ENCODE peak calls at places on chromosomes 1 and 21, in four cellular contexts. One of them, this sample, is unnamed.

GRCh38 chr1:44220755-44221154 is 7.5 kb downstream of the DMAP1 start:
- DNase-seq in A673: no peak
- DNase-seq in neural progenitor cell: no peak
- DNase-seq in fibroblast of lung: no peak
- DNase-seq in this sample: no peak

GRCh38 chr1:228185641-228185965 is 20.0 kb downstream of the IBA57 start:
- DNase-seq in A673: no peak
- DNase-seq in neural progenitor cell: no peak
- DNase-seq in fibroblast of lung: no peak
- DNase-seq in this sample: no peak

GRCh38 chr1:193754732-193755427 is 568.5 kb upstream of the B3GALT2 start:
- DNase-seq in A673: peak; percentile 29
- DNase-seq in neural progenitor cell: no peak
- DNase-seq in fibroblast of lung: peak; percentile 19
- DNase-seq in this sample: peak; percentile 29

GRCh38 chr21:18070392-18070791 is 174.2 kb upstream of the CHODL start:
- DNase-seq in A673: peak; percentile 23
- DNase-seq in neural progenitor cell: no peak
- DNase-seq in fibroblast of lung: no peak
- DNase-seq in this sample: no peak

GRCh38 chr1:119660253-119661078 is 12.4 kb upstream of the ZNF697 start:
- DNase-seq in A673: no peak
- DNase-seq in neural progenitor cell: no peak
- DNase-seq in fibroblast of lung: no peak
- DNase-seq in this sample: peak; percentile 63

GRCh38 chr1:104468282-104468681 is 718.6 kb downstream of the AMY1C start:
- DNase-seq in A673: no peak
- DNase-seq in neural progenitor cell: no peak
- DNase-seq in fibroblast of lung: no peak
- DNase-seq in this sample: no peak

GRCh38 chr1:189424746-189425331 is 1052.8 kb downstream of the BRINP3 start:
- DNase-seq in A673: no peak
- DNase-seq in neural progenitor cell: peak; percentile 4
- DNase-seq in fibroblast of lung: peak; percentile 5
- DNase-seq in this sample: peak; percentile 53

GRCh38 chr1:98101364-98101763 is 180.5 kb upstream of the DPYD start:
- DNase-seq in A673: no peak
- DNase-seq in neural progenitor cell: no peak
- DNase-seq in fibroblast of lung: no peak
- DNase-seq in this sample: no peak

GRCh38 chr1:28056129-28056925 is 32.1 kb downstream of the EYA3 start:
- DNase-seq in A673: no peak
- DNase-seq in neural progenitor cell: no peak
- DNase-seq in fibroblast of lung: no peak
- DNase-seq in this sample: no peak

GRCh38 chr1:76269175-76269574 is 194.6 kb downstream of the ST6GALNAC3 start:
- DNase-seq in A673: peak; percentile 46
- DNase-seq in neural progenitor cell: peak; percentile 23
- DNase-seq in fibroblast of lung: peak; percentile 91
- DNase-seq in this sample: no peak

GRCh38 chr1:247415423-247416361 is at the start of gene NLRP3:
- DNase-seq in A673: no peak
- DNase-seq in neural progenitor cell: no peak
- DNase-seq in fibroblast of lung: no peak
- DNase-seq in this sample: peak; percentile 73

GRCh38 chr1:70934197-70934961 is 113.2 kb downstream of the PTGER3 start:
- DNase-seq in A673: no peak
- DNase-seq in neural progenitor cell: no peak
- DNase-seq in fibroblast of lung: no peak
- DNase-seq in this sample: no peak

GRCh38 chr1:161069201-161069685 is 448 bp downstream of the ARHGAP30 start:
- DNase-seq in A673: no peak
- DNase-seq in neural progenitor cell: no peak
- DNase-seq in fibroblast of lung: no peak
- DNase-seq in this sample: no peak

GRCh38 chr1:24932284-24932683 is 2.2 kb upstream of the RUNX3 start:
- DNase-seq in A673: peak; percentile 45
- DNase-seq in neural progenitor cell: peak; percentile 86
- DNase-seq in fibroblast of lung: no peak
- DNase-seq in this sample: peak; percentile 54

GRCh38 chr1:165129568-165130164 is 226.8 kb downstream of the LMX1A start:
- DNase-seq in A673: peak; percentile 81
- DNase-seq in neural progenitor cell: peak; percentile 93
- DNase-seq in fibroblast of lung: peak; percentile 23
- DNase-seq in this sample: peak; percentile 88

DNA sequence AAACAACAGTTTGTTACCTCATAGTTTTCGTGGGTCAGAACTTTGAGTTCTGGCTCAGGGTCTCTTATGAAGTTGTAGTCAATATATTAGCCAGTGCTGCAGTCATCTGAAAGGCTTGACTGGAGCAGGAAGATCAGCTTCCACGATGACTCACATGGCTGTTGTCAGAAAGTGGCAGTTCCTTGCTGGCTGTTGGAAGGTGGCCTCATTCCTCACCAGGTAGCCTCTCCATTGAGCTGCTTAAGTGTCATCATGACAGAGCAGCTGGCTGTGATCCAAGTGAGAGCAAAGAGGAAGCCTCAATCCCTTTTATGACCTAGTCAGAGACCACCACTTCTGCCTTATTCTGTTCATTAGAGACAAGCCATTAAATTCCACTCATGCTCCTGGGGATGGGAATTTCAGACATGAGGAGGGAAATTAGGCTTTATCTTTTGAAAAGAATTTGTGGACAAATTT is 5.6 kb downstream of the OSBPL9 start:
- DNase-seq in A673: peak; percentile 60
- DNase-seq in neural progenitor cell: no peak
- DNase-seq in fibroblast of lung: peak; percentile 63
- DNase-seq in this sample: peak; percentile 97
- H3K27ac ChIP-seq in A673: no peak overlapping the region
- H3K27ac ChIP-seq in neural progenitor cell: no peak overlapping the region
- H3K27ac ChIP-seq in fibroblast of lung: no peak overlapping the region
- H3K27ac ChIP-seq in this sample: peak overlapping the region; percentile 93

GRCh38 chr1:110607663-110608230 is 1.6 kb upstream of the KCNA2 start:
- DNase-seq in A673: no peak
- DNase-seq in neural progenitor cell: peak; percentile 23
- DNase-seq in fibroblast of lung: no peak
- DNase-seq in this sample: no peak
- TF ChIP-seq EZH2 in A673: no peak
- TF ChIP-seq EZH2 in neural progenitor cell: peak; percentile 58
- TF ChIP-seq EZH2 in fibroblast of lung: peak; percentile 33
- TF ChIP-seq EZH2 in this sample: no peak

DNA sequence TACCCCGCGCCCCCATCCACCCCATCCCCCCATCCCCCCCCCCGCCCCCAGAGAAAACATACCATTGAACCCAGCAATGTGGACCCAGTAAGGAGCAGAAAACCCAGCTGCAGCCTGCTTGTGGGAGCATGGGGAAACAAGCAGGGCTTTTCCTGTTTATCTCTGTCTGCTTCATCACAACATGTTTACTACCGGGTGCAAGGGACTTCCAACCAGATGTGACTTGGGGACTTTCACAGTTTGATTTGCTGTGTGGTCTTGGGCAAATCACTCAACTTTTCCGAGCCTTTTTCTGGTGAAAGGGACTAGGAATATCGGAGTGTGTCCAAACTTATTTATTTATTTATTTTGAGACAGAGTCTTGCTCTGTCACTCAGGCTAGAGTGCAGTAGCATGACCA is 3.2 kb downstream of the TMCC2 start:
- DNase-seq in A673: no peak
- DNase-seq in neural progenitor cell: no peak
- DNase-seq in fibroblast of lung: no peak
- DNase-seq in this sample: no peak
- H3K27ac ChIP-seq in A673: no peak overlapping the region
- H3K27ac ChIP-seq in neural progenitor cell: no peak overlapping the region
- H3K27ac ChIP-seq in fibroblast of lung: no peak overlapping the region
- H3K27ac ChIP-seq in this sample: no peak overlapping the region

GRCh38 chr1:13890766-13891165 is 190.8 kb downstream of the PRDM2 start:
- DNase-seq in A673: no peak
- DNase-seq in neural progenitor cell: no peak
- DNase-seq in fibroblast of lung: no peak
- DNase-seq in this sample: no peak

GRCh38 chr1:13893456-13893855 is 193.5 kb downstream of the PRDM2 start:
- DNase-seq in A673: peak; percentile 23
- DNase-seq in neural progenitor cell: no peak
- DNase-seq in fibroblast of lung: no peak
- DNase-seq in this sample: no peak

GRCh38 chr1:13889495-13889894 is 189.5 kb downstream of the PRDM2 start:
- DNase-seq in A673: no peak
- DNase-seq in neural progenitor cell: no peak
- DNase-seq in fibroblast of lung: no peak
- DNase-seq in this sample: no peak

GRCh38 chr1:13892141-13892670 is 192.2 kb downstream of the PRDM2 start:
- DNase-seq in A673: no peak
- DNase-seq in neural progenitor cell: peak; percentile 23
- DNase-seq in fibroblast of lung: no peak
- DNase-seq in this sample: no peak

GRCh38 chr1:13892671-13893325 is 192.8 kb downstream of the PRDM2 start:
- DNase-seq in A673: peak; percentile 24
- DNase-seq in neural progenitor cell: peak; percentile 58
- DNase-seq in fibroblast of lung: no peak
- DNase-seq in this sample: no peak
- TF ChIP-seq EZH2 in A673: no peak
- TF ChIP-seq EZH2 in neural progenitor cell: peak; percentile 69
- TF ChIP-seq EZH2 in fibroblast of lung: peak; percentile 51
- TF ChIP-seq EZH2 in this sample: peak; percentile 59